ENCODE peak calls at places on chromosomes 6 and 20, in ten cellular contexts. One of them, this sample, is unnamed.
A peak's percentile ranks its signal among the peaks of the same experiment; 100 is the strongest.

GRCh38 chr6:122996797-122997520 is 924 bp downstream of the CLVS2 start:
- DNase-seq in sigmoid colon: no peak
- DNase-seq in spleen: no peak
- DNase-seq in transverse colon: no peak
- DNase-seq in HCT116: no peak
- DNase-seq in K562: no peak
- DNase-seq in H1: peak; percentile 41
- DNase-seq in endothelial cell of umbilical vein: no peak
- DNase-seq in stomach: no peak
- DNase-seq in prostate gland: no peak
- DNase-seq in this sample: no peak

GRCh38 chr6:5205877-5206840 is 54.6 kb downstream of the LYRM4 start:
- DNase-seq in sigmoid colon: peak; percentile 84
- DNase-seq in spleen: no peak
- DNase-seq in transverse colon: peak; percentile 11
- DNase-seq in HCT116: no peak
- DNase-seq in K562: no peak
- DNase-seq in H1: no peak
- DNase-seq in endothelial cell of umbilical vein: peak; percentile 74
- DNase-seq in stomach: peak; percentile 38
- DNase-seq in prostate gland: no peak
- DNase-seq in this sample: no peak

GRCh38 chr6:65623569-65623968 is 83.5 kb downstream of the EYS start:
- DNase-seq in sigmoid colon: no peak
- DNase-seq in spleen: no peak
- DNase-seq in transverse colon: no peak
- DNase-seq in HCT116: no peak
- DNase-seq in K562: no peak
- DNase-seq in H1: no peak
- DNase-seq in endothelial cell of umbilical vein: no peak
- DNase-seq in stomach: no peak
- DNase-seq in prostate gland: no peak
- DNase-seq in this sample: no peak

GRCh38 chr6:28609672-28610071 is 84.0 kb downstream of the GPX5 start:
- DNase-seq in sigmoid colon: no peak
- DNase-seq in spleen: no peak
- DNase-seq in transverse colon: no peak
- DNase-seq in HCT116: no peak
- DNase-seq in K562: no peak
- DNase-seq in H1: no peak
- DNase-seq in endothelial cell of umbilical vein: no peak
- DNase-seq in stomach: no peak
- DNase-seq in prostate gland: no peak
- DNase-seq in this sample: no peak

GRCh38 chr20:20083796-20084195 is 31.5 kb downstream of the CFAP61 start:
- DNase-seq in sigmoid colon: no peak
- DNase-seq in spleen: no peak
- DNase-seq in transverse colon: no peak
- DNase-seq in HCT116: peak; percentile 19
- DNase-seq in K562: peak; percentile 6
- DNase-seq in H1: no peak
- DNase-seq in endothelial cell of umbilical vein: peak; percentile 33
- DNase-seq in stomach: no peak
- DNase-seq in prostate gland: no peak
- DNase-seq in this sample: no peak

GRCh38 chr6:11685411-11686093 is 93.1 kb downstream of the ADTRP start:
- DNase-seq in sigmoid colon: no peak
- DNase-seq in spleen: no peak
- DNase-seq in transverse colon: no peak
- DNase-seq in HCT116: peak; percentile 36
- DNase-seq in K562: no peak
- DNase-seq in H1: no peak
- DNase-seq in endothelial cell of umbilical vein: no peak
- DNase-seq in stomach: no peak
- DNase-seq in prostate gland: no peak
- DNase-seq in this sample: no peak

GRCh38 chr6:104537185-104537584 is 322.5 kb downstream of the HACE1 start:
- DNase-seq in sigmoid colon: no peak
- DNase-seq in spleen: no peak
- DNase-seq in transverse colon: no peak
- DNase-seq in HCT116: no peak
- DNase-seq in K562: no peak
- DNase-seq in H1: no peak
- DNase-seq in endothelial cell of umbilical vein: peak; percentile 62
- DNase-seq in stomach: no peak
- DNase-seq in prostate gland: no peak
- DNase-seq in this sample: no peak

GRCh38 chr6:14717307-14717706 is 528.6 kb upstream of the JARID2 start:
- DNase-seq in sigmoid colon: no peak
- DNase-seq in spleen: no peak
- DNase-seq in transverse colon: no peak
- DNase-seq in HCT116: no peak
- DNase-seq in K562: no peak
- DNase-seq in H1: no peak
- DNase-seq in endothelial cell of umbilical vein: no peak
- DNase-seq in stomach: no peak
- DNase-seq in prostate gland: no peak
- DNase-seq in this sample: no peak

GRCh38 chr6:166907373-166907841 is 48.9 kb downstream of the RNASET2 start:
- DNase-seq in sigmoid colon: no peak
- DNase-seq in spleen: peak; percentile 74
- DNase-seq in transverse colon: no peak
- DNase-seq in HCT116: no peak
- DNase-seq in K562: no peak
- DNase-seq in H1: no peak
- DNase-seq in endothelial cell of umbilical vein: no peak
- DNase-seq in stomach: no peak
- DNase-seq in prostate gland: no peak
- DNase-seq in this sample: peak; percentile 47
- TF ChIP-seq POLR2AphosphoS5 in sigmoid colon: no peak
- TF ChIP-seq POLR2AphosphoS5 in spleen: no peak
- TF ChIP-seq POLR2AphosphoS5 in transverse colon: no peak
- TF ChIP-seq POLR2AphosphoS5 in HCT116: no peak
- TF ChIP-seq POLR2AphosphoS5 in K562: no peak
- TF ChIP-seq POLR2AphosphoS5 in H1: no peak
- TF ChIP-seq POLR2AphosphoS5 in endothelial cell of umbilical vein: no peak
- TF ChIP-seq POLR2AphosphoS5 in stomach: no peak
- TF ChIP-seq POLR2AphosphoS5 in prostate gland: no peak
- TF ChIP-seq POLR2AphosphoS5 in this sample: no peak

GRCh38 chr20:57698191-57698866 is 11.5 kb downstream of the PMEPA1 start:
- DNase-seq in sigmoid colon: no peak
- DNase-seq in spleen: no peak
- DNase-seq in transverse colon: peak; percentile 77
- DNase-seq in HCT116: peak; percentile 94
- DNase-seq in K562: no peak
- DNase-seq in H1: no peak
- DNase-seq in endothelial cell of umbilical vein: peak; percentile 99
- DNase-seq in stomach: peak; percentile 40
- DNase-seq in prostate gland: no peak
- DNase-seq in this sample: no peak

GRCh38 chr20:57696401-57696961 is 13.3 kb downstream of the PMEPA1 start:
- DNase-seq in sigmoid colon: no peak
- DNase-seq in spleen: no peak
- DNase-seq in transverse colon: no peak
- DNase-seq in HCT116: no peak
- DNase-seq in K562: no peak
- DNase-seq in H1: no peak
- DNase-seq in endothelial cell of umbilical vein: no peak
- DNase-seq in stomach: no peak
- DNase-seq in prostate gland: no peak
- DNase-seq in this sample: no peak

GRCh38 chr20:57695940-57696339 is 13.9 kb downstream of the PMEPA1 start:
- DNase-seq in sigmoid colon: no peak
- DNase-seq in spleen: no peak
- DNase-seq in transverse colon: no peak
- DNase-seq in HCT116: no peak
- DNase-seq in K562: no peak
- DNase-seq in H1: no peak
- DNase-seq in endothelial cell of umbilical vein: no peak
- DNase-seq in stomach: no peak
- DNase-seq in prostate gland: no peak
- DNase-seq in this sample: no peak

GRCh38 chr20:57698867-57699275 is 10.9 kb downstream of the PMEPA1 start:
- DNase-seq in sigmoid colon: no peak
- DNase-seq in spleen: no peak
- DNase-seq in transverse colon: peak; percentile 37
- DNase-seq in HCT116: no peak
- DNase-seq in K562: no peak
- DNase-seq in H1: no peak
- DNase-seq in endothelial cell of umbilical vein: no peak
- DNase-seq in stomach: no peak
- DNase-seq in prostate gland: no peak
- DNase-seq in this sample: no peak

GRCh38 chr20:57697540-57697939 is 12.3 kb downstream of the PMEPA1 start:
- DNase-seq in sigmoid colon: no peak
- DNase-seq in spleen: no peak
- DNase-seq in transverse colon: no peak
- DNase-seq in HCT116: no peak
- DNase-seq in K562: no peak
- DNase-seq in H1: no peak
- DNase-seq in endothelial cell of umbilical vein: no peak
- DNase-seq in stomach: no peak
- DNase-seq in prostate gland: no peak
- DNase-seq in this sample: no peak
- H3K27ac ChIP-seq in sigmoid colon: peak overlapping the region; percentile 27
- H3K27ac ChIP-seq in spleen: no peak overlapping the region
- H3K27ac ChIP-seq in transverse colon: peak overlapping the region; percentile 67
- H3K27ac ChIP-seq in HCT116: no peak overlapping the region
- H3K27ac ChIP-seq in K562: no peak overlapping the region
- H3K27ac ChIP-seq in H1: no peak overlapping the region
- H3K27ac ChIP-seq in endothelial cell of umbilical vein: peak overlapping the region; percentile 80
- H3K27ac ChIP-seq in stomach: no peak overlapping the region
- H3K27ac ChIP-seq in prostate gland: peak overlapping the region; percentile 98
- H3K27ac ChIP-seq in this sample: no peak overlapping the region

DNA sequence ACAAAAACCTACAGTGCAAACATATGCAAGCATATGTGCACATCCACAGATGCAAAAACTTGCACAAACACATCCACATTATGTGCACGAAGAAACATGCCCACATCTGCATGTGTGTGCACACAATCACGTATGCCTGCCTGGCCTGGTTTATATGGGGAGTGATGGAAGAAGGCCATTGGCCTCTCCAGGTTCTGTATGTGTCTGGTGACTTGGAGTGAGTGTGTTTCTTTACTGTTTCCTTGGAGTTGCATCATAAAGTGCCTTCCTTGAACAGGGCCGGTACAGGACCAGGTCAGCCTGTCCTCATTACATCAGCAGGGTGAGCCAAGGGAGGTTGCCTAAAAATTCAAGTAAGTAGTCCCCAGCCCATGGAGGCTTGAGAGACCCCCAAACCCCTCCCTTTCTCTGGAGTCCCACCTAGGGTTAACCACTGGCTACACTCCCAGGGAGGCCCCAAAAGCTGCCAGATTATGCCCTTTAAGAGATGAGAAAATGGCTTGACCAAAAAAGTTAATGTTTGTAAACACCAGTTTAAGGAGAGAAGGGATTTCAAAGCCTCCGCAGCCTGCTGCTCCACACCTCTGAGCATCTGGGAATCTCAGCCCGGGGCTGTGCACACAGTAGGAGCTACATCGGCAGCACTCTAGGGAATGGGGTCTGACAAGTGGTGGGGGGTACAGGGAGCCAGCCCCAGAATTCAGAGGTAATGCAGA is 140.8 kb downstream of the VEGFA start:
- DNase-seq in sigmoid colon: no peak
- DNase-seq in spleen: no peak
- DNase-seq in transverse colon: no peak
- DNase-seq in HCT116: peak; percentile 73
- DNase-seq in K562: no peak
- DNase-seq in H1: no peak
- DNase-seq in endothelial cell of umbilical vein: no peak
- DNase-seq in stomach: no peak
- DNase-seq in prostate gland: no peak
- DNase-seq in this sample: no peak
- TF ChIP-seq POLR2A in sigmoid colon: no peak
- TF ChIP-seq POLR2A in spleen: no peak
- TF ChIP-seq POLR2A in transverse colon: no peak
- TF ChIP-seq POLR2A in HCT116: no peak
- TF ChIP-seq POLR2A in K562: no peak
- TF ChIP-seq POLR2A in H1: no peak
- TF ChIP-seq POLR2A in endothelial cell of umbilical vein: no peak
- TF ChIP-seq POLR2A in stomach: no peak
- TF ChIP-seq POLR2A in prostate gland: no peak
- TF ChIP-seq POLR2A in this sample: no peak

GRCh38 chr20:35134900-35135299 is 12.2 kb downstream of the EDEM2 start:
- DNase-seq in sigmoid colon: no peak
- DNase-seq in spleen: no peak
- DNase-seq in transverse colon: no peak
- DNase-seq in HCT116: no peak
- DNase-seq in K562: no peak
- DNase-seq in H1: no peak
- DNase-seq in endothelial cell of umbilical vein: no peak
- DNase-seq in stomach: no peak
- DNase-seq in prostate gland: no peak
- DNase-seq in this sample: no peak

GRCh38 chr20:35134472-35134871 is 12.7 kb downstream of the EDEM2 start:
- DNase-seq in sigmoid colon: no peak
- DNase-seq in spleen: no peak
- DNase-seq in transverse colon: no peak
- DNase-seq in HCT116: no peak
- DNase-seq in K562: no peak
- DNase-seq in H1: no peak
- DNase-seq in endothelial cell of umbilical vein: peak; percentile 59
- DNase-seq in stomach: no peak
- DNase-seq in prostate gland: no peak
- DNase-seq in this sample: no peak

GRCh38 chr20:35133735-35134134 is 13.4 kb downstream of the EDEM2 start:
- DNase-seq in sigmoid colon: no peak
- DNase-seq in spleen: no peak
- DNase-seq in transverse colon: no peak
- DNase-seq in HCT116: no peak
- DNase-seq in K562: no peak
- DNase-seq in H1: no peak
- DNase-seq in endothelial cell of umbilical vein: no peak
- DNase-seq in stomach: no peak
- DNase-seq in prostate gland: no peak
- DNase-seq in this sample: no peak

GRCh38 chr20:35133006-35133405 is 14.1 kb downstream of the EDEM2 start:
- DNase-seq in sigmoid colon: no peak
- DNase-seq in spleen: no peak
- DNase-seq in transverse colon: no peak
- DNase-seq in HCT116: no peak
- DNase-seq in K562: no peak
- DNase-seq in H1: no peak
- DNase-seq in endothelial cell of umbilical vein: no peak
- DNase-seq in stomach: no peak
- DNase-seq in prostate gland: no peak
- DNase-seq in this sample: no peak

DNA sequence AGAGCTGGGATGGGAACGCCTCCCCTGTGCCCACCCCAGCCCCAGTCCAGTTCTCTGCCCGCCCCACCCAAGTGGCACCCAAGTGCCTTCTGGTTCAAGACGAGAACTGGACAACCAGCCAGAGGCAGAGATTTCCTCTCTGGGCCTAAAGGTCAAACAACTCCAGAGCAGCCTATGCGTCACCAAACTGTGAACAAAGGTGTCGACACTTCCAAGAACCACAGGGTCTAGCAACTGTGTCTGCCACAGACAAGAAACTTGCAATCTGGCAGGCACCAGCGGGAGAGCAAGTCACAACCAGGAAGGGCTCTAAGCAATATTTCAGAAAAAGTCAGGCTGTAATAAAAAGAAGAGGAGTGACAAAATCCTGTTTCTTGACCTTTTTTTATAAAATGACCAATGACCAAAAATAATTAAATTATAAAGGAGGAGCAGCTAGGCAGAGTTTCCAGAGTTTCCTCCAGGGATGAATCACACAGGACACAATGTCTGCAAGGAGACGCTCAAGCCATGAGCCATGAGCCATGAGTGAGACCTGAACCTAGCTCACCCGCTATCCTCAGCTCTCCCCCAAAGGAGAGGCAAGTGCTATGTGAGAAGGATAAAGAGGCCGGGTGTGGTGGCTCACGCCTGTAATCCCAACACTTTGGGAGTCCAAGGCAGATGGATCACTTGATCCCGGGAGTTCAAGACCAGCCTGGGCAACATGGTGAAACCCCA is 11.1 kb downstream of the EDEM2 start:
- DNase-seq in sigmoid colon: no peak
- DNase-seq in spleen: no peak
- DNase-seq in transverse colon: no peak
- DNase-seq in HCT116: no peak
- DNase-seq in K562: no peak
- DNase-seq in H1: no peak
- DNase-seq in endothelial cell of umbilical vein: peak; percentile 88
- DNase-seq in stomach: no peak
- DNase-seq in prostate gland: no peak
- DNase-seq in this sample: no peak
- TF ChIP-seq POLR2AphosphoS5 in sigmoid colon: no peak
- TF ChIP-seq POLR2AphosphoS5 in spleen: no peak
- TF ChIP-seq POLR2AphosphoS5 in transverse colon: no peak
- TF ChIP-seq POLR2AphosphoS5 in HCT116: no peak
- TF ChIP-seq POLR2AphosphoS5 in K562: no peak
- TF ChIP-seq POLR2AphosphoS5 in H1: no peak
- TF ChIP-seq POLR2AphosphoS5 in endothelial cell of umbilical vein: peak; percentile 58
- TF ChIP-seq POLR2AphosphoS5 in stomach: no peak
- TF ChIP-seq POLR2AphosphoS5 in prostate gland: no peak
- TF ChIP-seq POLR2AphosphoS5 in this sample: no peak

This sample was measured in vagina.